ENCODE peak calls at places on chromosomes 6 and 20, in five cellular contexts. One of them, this sample, is unnamed.
A peak's percentile ranks its signal among the peaks of the same experiment; 100 is the strongest.

GRCh38 chr6:90160013-90160412 is 136.6 kb downstream of the BACH2 start:
- DNase-seq in GM23338: no peak
- DNase-seq in left lung: no peak
- DNase-seq in GM23248: no peak
- DNase-seq in upper lobe of right lung: no peak
- DNase-seq in this sample: no peak

GRCh38 chr20:6636209-6637159 is 131.0 kb upstream of the BMP2 start:
- DNase-seq in GM23338: peak; percentile 66
- DNase-seq in GM23248: peak; percentile 80
- DNase-seq in upper lobe of right lung: no peak
- DNase-seq in left lung: no peak
- DNase-seq in this sample: no peak

GRCh38 chr6:48922837-48923236 is 540.2 kb downstream of the MMUT start:
- DNase-seq in left lung: no peak
- DNase-seq in GM23248: no peak
- DNase-seq in upper lobe of right lung: no peak
- DNase-seq in GM23338: no peak
- DNase-seq in this sample: no peak

GRCh38 chr6:125421853-125422252 is 120.1 kb upstream of the HDDC2 start:
- DNase-seq in GM23248: peak; percentile 32
- DNase-seq in left lung: peak; percentile 58
- DNase-seq in upper lobe of right lung: no peak
- DNase-seq in GM23338: peak; percentile 81
- DNase-seq in this sample: no peak

GRCh38 chr20:37336369-37337207 is 9.4 kb upstream of the SRC start:
- DNase-seq in upper lobe of right lung: peak; percentile 84
- DNase-seq in GM23248: peak; percentile 67
- DNase-seq in GM23338: peak; percentile 59
- DNase-seq in left lung: peak; percentile 78
- DNase-seq in this sample: no peak

GRCh38 chr6:16089232-16089843 is 39.5 kb upstream of the MYLIP start:
- DNase-seq in upper lobe of right lung: no peak
- DNase-seq in left lung: no peak
- DNase-seq in GM23338: no peak
- DNase-seq in GM23248: peak; percentile 58
- DNase-seq in this sample: no peak

GRCh38 chr20:18609741-18610140 is 21.9 kb downstream of the DTD1 start:
- DNase-seq in upper lobe of right lung: no peak
- DNase-seq in GM23338: no peak
- DNase-seq in left lung: no peak
- DNase-seq in GM23248: no peak
- DNase-seq in this sample: no peak

GRCh38 chr6:137893726-137894125 is 26.7 kb downstream of the TNFAIP3 start:
- DNase-seq in upper lobe of right lung: no peak
- DNase-seq in left lung: no peak
- DNase-seq in GM23248: peak; percentile 74
- DNase-seq in GM23338: no peak
- DNase-seq in this sample: no peak

GRCh38 chr6:125871365-125871764 is 80.6 kb downstream of the NCOA7 start:
- DNase-seq in GM23248: no peak
- DNase-seq in GM23338: no peak
- DNase-seq in left lung: no peak
- DNase-seq in upper lobe of right lung: no peak
- DNase-seq in this sample: no peak

GRCh38 chr6:80939936-80940335 is 812.5 kb downstream of the TENT5A start:
- DNase-seq in left lung: no peak
- DNase-seq in GM23338: no peak
- DNase-seq in upper lobe of right lung: no peak
- DNase-seq in GM23248: no peak
- DNase-seq in this sample: no peak

GRCh38 chr6:151614630-151615029 is 120.8 kb downstream of the CCDC170 start:
- DNase-seq in GM23248: no peak
- DNase-seq in left lung: no peak
- DNase-seq in GM23338: no peak
- DNase-seq in upper lobe of right lung: no peak
- DNase-seq in this sample: no peak

GRCh38 chr6:157665172-157665571 is 157.9 kb upstream of the SNX9 start:
- DNase-seq in upper lobe of right lung: no peak
- DNase-seq in GM23338: no peak
- DNase-seq in GM23248: no peak
- DNase-seq in left lung: no peak
- DNase-seq in this sample: no peak

GRCh38 chr20:21189761-21190523 is 64.1 kb downstream of the KIZ start:
- DNase-seq in upper lobe of right lung: no peak
- DNase-seq in left lung: no peak
- DNase-seq in GM23248: no peak
- DNase-seq in GM23338: peak; percentile 97
- DNase-seq in this sample: no peak

GRCh38 chr6:73614802-73615201 is 39.0 kb downstream of the SLC17A5 start:
- DNase-seq in upper lobe of right lung: no peak
- DNase-seq in GM23338: peak; percentile 14
- DNase-seq in GM23248: no peak
- DNase-seq in left lung: no peak
- DNase-seq in this sample: no peak

GRCh38 chr6:85544776-85545175 is 48.9 kb downstream of the SNX14 start:
- DNase-seq in left lung: no peak
- DNase-seq in GM23248: peak; percentile 46
- DNase-seq in upper lobe of right lung: no peak
- DNase-seq in GM23338: no peak
- DNase-seq in this sample: no peak

GRCh38 chr6:130900913-130901312 is 73.7 kb downstream of the SMLR1 start:
- DNase-seq in GM23338: no peak
- DNase-seq in upper lobe of right lung: no peak
- DNase-seq in left lung: no peak
- DNase-seq in GM23248: peak; percentile 80
- DNase-seq in this sample: no peak

GRCh38 chr20:7285918-7286556 is 518.6 kb downstream of the BMP2 start:
- DNase-seq in GM23248: peak; percentile 78
- DNase-seq in GM23338: peak; percentile 87
- DNase-seq in left lung: no peak
- DNase-seq in upper lobe of right lung: peak; percentile 67
- DNase-seq in this sample: peak; percentile 63

GRCh38 chr6:119348308-119349040 is 1.1 kb downstream of the MAN1A1 start:
- DNase-seq in GM23338: peak; percentile 66
- DNase-seq in upper lobe of right lung: peak; percentile 69
- DNase-seq in left lung: peak; percentile 86
- DNase-seq in GM23248: peak; percentile 55
- DNase-seq in this sample: no peak

GRCh38 chr6:170101281-170102035 is 189.4 kb downstream of the DLL1 start:
- DNase-seq in upper lobe of right lung: no peak
- DNase-seq in GM23338: no peak
- DNase-seq in left lung: no peak
- DNase-seq in GM23248: no peak
- DNase-seq in this sample: peak; percentile 11

GRCh38 chr6:83051386-83052172 is 14.1 kb downstream of the UBE3D start:
- DNase-seq in GM23248: no peak
- DNase-seq in GM23338: no peak
- DNase-seq in upper lobe of right lung: no peak
- DNase-seq in left lung: no peak
- DNase-seq in this sample: no peak

GRCh38 chr6:63663147-63663877 is 27.7 kb downstream of the PHF3 start:
- DNase-seq in GM23338: no peak
- DNase-seq in upper lobe of right lung: no peak
- DNase-seq in GM23248: peak; percentile 78
- DNase-seq in left lung: no peak
- DNase-seq in this sample: no peak

GRCh38 chr6:134821397-134821796 is 128.5 kb downstream of the ALDH8A1 start:
- DNase-seq in GM23338: no peak
- DNase-seq in upper lobe of right lung: no peak
- DNase-seq in left lung: no peak
- DNase-seq in GM23248: no peak
- DNase-seq in this sample: no peak

GRCh38 chr6:163759542-163759941 is 345.0 kb downstream of the QKI start:
- DNase-seq in left lung: no peak
- DNase-seq in upper lobe of right lung: no peak
- DNase-seq in GM23248: peak; percentile 43
- DNase-seq in GM23338: no peak
- DNase-seq in this sample: no peak

GRCh38 chr20:34989670-34990069 is 34.0 kb downstream of the MYH7B start:
- DNase-seq in GM23338: no peak
- DNase-seq in GM23248: no peak
- DNase-seq in upper lobe of right lung: no peak
- DNase-seq in left lung: no peak
- DNase-seq in this sample: no peak

GRCh38 chr6:52801188-52801841 is 2.3 kb downstream of the GSTA1 start:
- DNase-seq in GM23248: no peak
- DNase-seq in left lung: no peak
- DNase-seq in GM23338: no peak
- DNase-seq in upper lobe of right lung: no peak
- DNase-seq in this sample: no peak

GRCh38 chr20:20322912-20323311 is 45.0 kb upstream of the INSM1 start:
- DNase-seq in GM23338: no peak
- DNase-seq in GM23248: no peak
- DNase-seq in upper lobe of right lung: no peak
- DNase-seq in left lung: no peak
- DNase-seq in this sample: no peak

GRCh38 chr20:57762531-57763234 is 52.9 kb upstream of the PMEPA1 start:
- DNase-seq in GM23338: no peak
- DNase-seq in GM23248: no peak
- DNase-seq in left lung: no peak
- DNase-seq in upper lobe of right lung: no peak
- DNase-seq in this sample: no peak

GRCh38 chr6:167827062-167827587 is 414 bp downstream of the AFDN start:
- DNase-seq in upper lobe of right lung: peak; percentile 74
- DNase-seq in GM23338: peak; percentile 51
- DNase-seq in GM23248: peak; percentile 72
- DNase-seq in left lung: peak; percentile 84
- DNase-seq in this sample: peak; percentile 28

GRCh38 chr6:45327956-45328522 is at the start of gene RUNX2:
- DNase-seq in GM23248: peak; percentile 83
- DNase-seq in upper lobe of right lung: no peak
- DNase-seq in GM23338: peak; percentile 28
- DNase-seq in left lung: no peak
- DNase-seq in this sample: no peak

GRCh38 chr20:35360033-35360432 is 51.7 kb downstream of the UQCC1 start:
- DNase-seq in GM23338: no peak
- DNase-seq in GM23248: peak; percentile 7
- DNase-seq in upper lobe of right lung: no peak
- DNase-seq in left lung: no peak
- DNase-seq in this sample: no peak

GRCh38 chr20:49797292-49797628 is 15.4 kb upstream of the SLC9A8 start:
- DNase-seq in left lung: no peak
- DNase-seq in GM23338: no peak
- DNase-seq in GM23248: no peak
- DNase-seq in upper lobe of right lung: peak; percentile 29
- DNase-seq in this sample: no peak

GRCh38 chr20:55528482-55528881 is 476.8 kb downstream of the CBLN4 start:
- DNase-seq in left lung: no peak
- DNase-seq in GM23338: no peak
- DNase-seq in GM23248: no peak
- DNase-seq in upper lobe of right lung: no peak
- DNase-seq in this sample: no peak

GRCh38 chr20:24648481-24648880 is 179.1 kb downstream of the SYNDIG1 start:
- DNase-seq in left lung: no peak
- DNase-seq in upper lobe of right lung: no peak
- DNase-seq in GM23248: peak; percentile 42
- DNase-seq in GM23338: no peak
- DNase-seq in this sample: no peak
- H3K27ac ChIP-seq in left lung: no peak overlapping the region
- H3K27ac ChIP-seq in upper lobe of right lung: no peak overlapping the region
- H3K27ac ChIP-seq in GM23248: no peak overlapping the region
- H3K27ac ChIP-seq in GM23338: no peak overlapping the region
- H3K27ac ChIP-seq in this sample: no peak overlapping the region

DNA sequence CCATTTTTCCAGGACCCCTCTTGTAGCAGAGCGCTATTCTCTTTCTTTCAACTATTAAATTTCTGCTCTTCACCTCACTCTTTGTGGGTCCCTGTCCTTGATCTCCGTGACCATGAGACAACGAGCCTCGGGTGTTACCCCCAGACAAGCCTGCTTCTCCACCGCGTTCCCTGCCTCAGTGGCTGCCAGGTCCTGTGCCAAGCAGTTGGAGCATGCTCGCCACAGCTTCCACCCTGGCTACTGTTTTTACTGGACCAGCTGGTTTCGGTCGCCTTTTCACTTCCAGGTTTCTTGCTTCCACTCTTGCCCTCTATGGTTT is 5.7 kb downstream of the TP53RK start:
- DNase-seq in GM23338: no peak
- DNase-seq in left lung: no peak
- DNase-seq in GM23248: no peak
- DNase-seq in upper lobe of right lung: no peak
- DNase-seq in this sample: no peak
- H3K27ac ChIP-seq in GM23338: peak overlapping the region; percentile 89
- H3K27ac ChIP-seq in left lung: no peak overlapping the region
- H3K27ac ChIP-seq in GM23248: peak overlapping the region; percentile 95
- H3K27ac ChIP-seq in upper lobe of right lung: no peak overlapping the region
- H3K27ac ChIP-seq in this sample: no peak overlapping the region

GRCh38 chr6:145271601-145272000 is 463.7 kb downstream of the EPM2A start:
- DNase-seq in left lung: no peak
- DNase-seq in GM23248: no peak
- DNase-seq in upper lobe of right lung: no peak
- DNase-seq in GM23338: no peak
- DNase-seq in this sample: no peak
- H3K27ac ChIP-seq in left lung: no peak overlapping the region
- H3K27ac ChIP-seq in GM23248: no peak overlapping the region
- H3K27ac ChIP-seq in upper lobe of right lung: no peak overlapping the region
- H3K27ac ChIP-seq in GM23338: no peak overlapping the region
- H3K27ac ChIP-seq in this sample: no peak overlapping the region

GRCh38 chr20:1685304-1686052 is 27.9 kb upstream of the SIRPG start:
- DNase-seq in GM23248: no peak
- DNase-seq in left lung: no peak
- DNase-seq in GM23338: no peak
- DNase-seq in upper lobe of right lung: no peak
- DNase-seq in this sample: no peak

GRCh38 chr20:1686151-1686748 is 28.7 kb upstream of the SIRPG start:
- DNase-seq in upper lobe of right lung: no peak
- DNase-seq in left lung: no peak
- DNase-seq in GM23248: no peak
- DNase-seq in GM23338: no peak
- DNase-seq in this sample: no peak

GRCh38 chr20:1687053-1687452 is 29.5 kb upstream of the SIRPG start:
- DNase-seq in GM23248: no peak
- DNase-seq in upper lobe of right lung: no peak
- DNase-seq in GM23338: no peak
- DNase-seq in left lung: no peak
- DNase-seq in this sample: no peak

GRCh38 chr20:1688886-1689538 is 31.4 kb upstream of the SIRPG start:
- DNase-seq in left lung: no peak
- DNase-seq in GM23338: peak; percentile 34
- DNase-seq in upper lobe of right lung: no peak
- DNase-seq in GM23248: no peak
- DNase-seq in this sample: no peak

GRCh38 chr20:1684872-1685271 is 27.3 kb upstream of the SIRPG start:
- DNase-seq in GM23248: no peak
- DNase-seq in left lung: no peak
- DNase-seq in GM23338: no peak
- DNase-seq in upper lobe of right lung: no peak
- DNase-seq in this sample: no peak
- H3K27ac ChIP-seq in GM23248: no peak overlapping the region
- H3K27ac ChIP-seq in left lung: no peak overlapping the region
- H3K27ac ChIP-seq in GM23338: no peak overlapping the region
- H3K27ac ChIP-seq in upper lobe of right lung: no peak overlapping the region
- H3K27ac ChIP-seq in this sample: no peak overlapping the region

This sample was measured in dorsolateral prefrontal cortex.